ENCODE peak calls at places on chromosomes 1 and 21, in nine cellular contexts. A, K, W, H, Y, J, M, E and O are unnamed samples.

GRCh38 chr1:154325583-154326545 is 539 bp downstream of the ATP8B2 start:
- DNase-seq in A (no peak), K (peak), W (peak), H (peak), Y (peak), J (peak), M (no peak), E (no peak), O (peak)

GRCh38 chr1:93207211-93207610 is 26.7 kb downstream of the CCDC18 start:
- DNase-seq in A (no peak), K (no peak), W (no peak), H (no peak), Y (no peak), J (no peak), M (no peak), E (no peak), O (no peak)

GRCh38 chr1:178192686-178193085 is 98.8 kb downstream of the RASAL2 start:
- DNase-seq in A (no peak), K (no peak), W (peak), H (no peak), Y (no peak), J (no peak), M (no peak), E (no peak), O (peak)

GRCh38 chr1:55061000-55061705 is 21.8 kb downstream of the PCSK9 start:
- DNase-seq in A (no peak), K (no peak), W (no peak), H (no peak), Y (no peak), J (no peak), M (no peak), E (no peak), O (no peak)

GRCh38 chr1:20376880-20377494 is 86.3 kb downstream of the VWA5B1 start:
- DNase-seq in A (no peak), K (peak), W (peak), H (peak), Y (peak), J (peak), M (peak), E (peak), O (peak)

GRCh38 chr1:53617382-53618217 is 121.4 kb downstream of the GLIS1 start:
- DNase-seq in A (no peak), K (no peak), W (no peak), H (no peak), Y (no peak), J (no peak), M (no peak), E (no peak), O (peak)

GRCh38 chr1:228364706-228365213 is 41.9 kb downstream of the TRIM11 start:
- DNase-seq in A (no peak), K (no peak), W (no peak), H (no peak), Y (no peak), J (no peak), M (no peak), E (no peak), O (no peak)

GRCh38 chr21:23217597-23217996 is 2219.4 kb downstream of the NCAM2 start:
- DNase-seq in A (no peak), K (no peak), W (no peak), H (no peak), Y (no peak), J (no peak), M (no peak), E (no peak), O (no peak)

GRCh38 chr1:15975805-15976680 is at the start of gene ZBTB17:
- DNase-seq in A (peak), K (peak), W (peak), H (peak), Y (peak), J (peak), M (peak), E (peak), O (peak)

GRCh38 chr1:204308023-204308628 is 51.6 kb downstream of the PLEKHA6 start:
- DNase-seq in A (no peak), K (no peak), W (no peak), H (no peak), Y (no peak), J (no peak), M (no peak), E (no peak), O (no peak)

GRCh38 chr1:232029297-232029696 is 402.7 kb downstream of the DISC1 start:
- DNase-seq in A (no peak), K (no peak), W (no peak), H (no peak), Y (no peak), J (no peak), M (no peak), E (no peak), O (no peak)

GRCh38 chr1:15027515-15027948 is 126.0 kb upstream of the TMEM51 start:
- DNase-seq in A (peak), K (peak), W (peak), H (peak), Y (peak), J (peak), M (peak), E (peak), O (peak)

GRCh38 chr1:1157426-1157913 is 16.2 kb upstream of the TTLL10 start:
- DNase-seq in A (peak), K (peak), W (peak), H (peak), Y (peak), J (no peak), M (peak), E (peak), O (peak)
- TF ChIP-seq POLR2AphosphoS5 in A (peak), K (peak), W (peak), H (peak), Y (no peak), J (no peak), M (no peak), E (peak), O (peak)

DNA sequence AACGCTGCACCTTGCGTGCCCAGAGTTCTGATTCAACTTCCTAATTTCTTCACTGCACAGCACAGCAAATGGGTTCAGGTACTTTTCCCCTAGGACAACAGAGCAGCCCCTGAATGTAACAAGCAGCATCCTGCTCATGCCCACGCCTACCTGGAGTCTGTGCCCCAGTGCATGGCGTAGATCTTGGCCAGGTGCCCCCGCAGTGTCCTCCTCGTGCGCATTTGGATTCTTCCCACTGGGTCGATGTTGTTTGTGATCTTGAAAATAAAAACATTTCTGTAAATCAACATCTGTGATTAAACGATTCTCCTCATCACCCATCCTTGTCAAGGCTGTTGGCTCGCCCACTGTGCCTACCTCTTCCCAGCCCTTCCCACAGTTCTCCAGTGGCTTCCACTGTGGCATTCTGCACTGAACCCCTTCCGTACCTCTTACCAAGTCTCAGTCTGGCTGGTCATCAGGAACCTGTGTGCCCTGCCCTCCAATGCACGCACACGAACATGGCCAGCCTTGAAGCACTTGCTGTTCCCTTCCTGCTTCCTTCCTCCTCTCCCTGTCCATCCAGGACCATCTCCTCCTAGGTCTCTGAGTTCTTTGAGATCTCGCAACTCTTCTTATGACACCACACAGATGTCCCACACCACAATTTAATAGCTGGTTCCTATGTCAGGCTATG is 37.5 kb upstream of the NADK start:
- DNase-seq in A (no peak), K (no peak), W (no peak), H (no peak), Y (no peak), J (no peak), M (no peak), E (no peak), O (no peak)
- TF ChIP-seq POLR2AphosphoS5 in A (no peak), K (no peak), W (no peak), H (no peak), Y (no peak), J (no peak), M (no peak), E (peak), O (no peak)

GRCh38 chr21:32413697-32414578 is 1.4 kb downstream of the EVA1C start:
- DNase-seq in A (no peak), K (no peak), W (peak), H (no peak), Y (no peak), J (no peak), M (no peak), E (no peak), O (no peak)
- TF ChIP-seq POLR2AphosphoS5 in A (no peak), K (no peak), W (no peak), H (no peak), Y (no peak), J (no peak), M (no peak), E (no peak), O (peak)

GRCh38 chr1:57494679-57495078 is 70.8 kb upstream of the DAB1 start:
- DNase-seq in A (no peak), K (no peak), W (no peak), H (no peak), Y (no peak), J (no peak), M (no peak), E (no peak), O (no peak)
- TF ChIP-seq POLR2AphosphoS5 in A (no peak), K (no peak), W (no peak), H (no peak), Y (no peak), J (no peak), M (no peak), E (no peak), O (no peak)

GRCh38 chr1:151510957-151511635 is at the start of gene CGN:
- DNase-seq in A (peak), K (no peak), W (peak), H (peak), Y (peak), J (peak), M (peak), E (no peak), O (peak)
- TF ChIP-seq POLR2AphosphoS5 in A (no peak), K (peak), W (peak), H (no peak), Y (peak), J (no peak), M (no peak), E (no peak), O (peak)

DNA sequence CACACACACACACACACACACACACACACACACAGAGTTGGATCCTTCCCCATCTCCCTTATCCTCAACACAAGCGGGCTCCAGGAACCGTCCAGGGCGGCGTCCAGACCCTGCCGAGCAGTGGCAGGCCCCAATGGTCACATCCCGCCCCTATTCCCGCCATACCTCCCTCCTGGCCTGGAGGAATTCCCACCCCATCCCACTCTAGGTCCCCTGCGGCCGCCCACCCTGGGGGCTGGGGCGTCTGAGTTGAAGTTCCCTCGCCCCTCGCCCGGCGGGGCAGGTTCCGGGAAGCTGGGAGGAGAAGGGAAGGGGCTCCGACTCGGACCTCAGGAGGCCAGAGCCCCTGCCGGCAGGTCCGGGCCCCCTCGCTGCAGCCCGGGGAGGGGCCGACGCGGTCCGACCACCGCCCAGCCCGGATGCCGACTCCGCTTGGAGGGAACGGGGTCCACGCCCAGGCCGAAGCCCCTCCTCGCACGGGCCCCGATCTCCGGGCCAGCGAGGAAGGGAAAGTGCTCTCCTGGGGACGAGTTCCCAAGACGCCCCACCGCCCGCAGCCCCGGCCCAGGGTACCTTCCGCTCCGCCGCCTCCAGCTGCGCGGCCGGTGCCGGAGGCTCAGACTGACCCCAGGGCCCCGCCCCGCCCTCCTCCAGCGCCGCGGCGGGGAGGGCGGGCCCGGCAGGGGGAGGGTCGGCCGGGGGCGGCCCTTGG is at the start of gene RHOC:
- DNase-seq in A (peak), K (no peak), W (peak), H (peak), Y (peak), J (no peak), M (peak), E (no peak), O (peak)
- TF ChIP-seq POLR2AphosphoS5 in A (no peak), K (peak), W (peak), H (peak), Y (no peak), J (peak), M (no peak), E (no peak), O (peak)

DNA sequence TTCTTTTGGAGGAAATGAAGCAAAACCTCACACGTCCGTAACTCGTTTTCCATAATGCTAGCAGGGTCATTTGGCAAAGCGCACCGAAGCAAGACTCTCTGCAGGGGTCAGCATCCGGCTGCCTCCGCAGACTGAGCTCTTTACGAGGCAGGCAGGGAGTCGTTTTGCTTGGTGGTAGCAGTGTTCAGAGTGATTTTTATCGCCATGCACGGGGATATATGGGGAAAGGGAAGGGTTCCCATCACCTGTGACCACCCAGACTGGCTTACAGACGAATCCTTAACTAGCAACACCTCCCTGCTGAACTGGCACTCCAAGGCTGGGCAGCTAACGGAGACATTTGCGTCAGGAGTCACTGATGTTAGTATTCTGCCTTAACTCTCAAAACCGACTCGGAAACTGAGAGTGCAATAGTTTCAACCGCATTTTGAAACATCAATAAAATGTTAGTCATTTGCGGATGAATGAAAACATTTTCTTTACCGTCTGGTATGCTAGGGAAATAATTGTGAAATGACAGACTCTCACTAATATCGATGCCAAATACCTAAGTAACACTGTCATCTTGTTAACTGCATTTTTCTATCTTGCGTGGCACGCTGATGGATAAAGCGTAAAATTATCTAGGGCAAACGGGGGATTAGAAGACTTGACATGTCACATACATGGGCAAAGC is 2.2 kb upstream of the NEGR1 start:
- DNase-seq in A (no peak), K (no peak), W (peak), H (no peak), Y (peak), J (peak), M (no peak), E (peak), O (no peak)
- TF ChIP-seq POLR2AphosphoS5 in A (no peak), K (no peak), W (no peak), H (no peak), Y (no peak), J (no peak), M (no peak), E (no peak), O (no peak)